ENCODE peak calls at places on chromosome 16, in six cellular contexts. One of them, this sample, is unnamed.

GRCh38 chr16:27169511-27170071 is 33.7 kb upstream of the KDM8 start:
- DNase-seq in NCI-H524: peak
- DNase-seq in Calu3: peak
- DNase-seq in stimulated activated CD4-positive, alpha-beta T cell treated with anti-CD3 and anti-CD28 coated beads, Interleukin-2, amount 100 ng/mL, for 48 hours: peak
- DNase-seq in progenitor cell of endocrine pancreas: no peak
- DNase-seq in kidney: no peak
- DNase-seq in this sample: peak

GRCh38 chr16:12471383-12471782 is 332.3 kb downstream of the CPPED1 start:
- DNase-seq in NCI-H524: no peak
- DNase-seq in Calu3: no peak
- DNase-seq in stimulated activated CD4-positive, alpha-beta T cell treated with anti-CD3 and anti-CD28 coated beads, Interleukin-2, amount 100 ng/mL, for 48 hours: no peak
- DNase-seq in progenitor cell of endocrine pancreas: no peak
- DNase-seq in kidney: no peak
- DNase-seq in this sample: no peak

GRCh38 chr16:87966685-87967185 is 15.5 kb downstream of the BANP start:
- DNase-seq in NCI-H524: no peak
- DNase-seq in Calu3: peak
- DNase-seq in stimulated activated CD4-positive, alpha-beta T cell treated with anti-CD3 and anti-CD28 coated beads, Interleukin-2, amount 100 ng/mL, for 48 hours: no peak
- DNase-seq in progenitor cell of endocrine pancreas: no peak
- DNase-seq in kidney: no peak
- DNase-seq in this sample: no peak

GRCh38 chr16:70713342-70713741 is 27.5 kb upstream of the MTSS2 start:
- DNase-seq in NCI-H524: no peak
- DNase-seq in Calu3: no peak
- DNase-seq in stimulated activated CD4-positive, alpha-beta T cell treated with anti-CD3 and anti-CD28 coated beads, Interleukin-2, amount 100 ng/mL, for 48 hours: no peak
- DNase-seq in progenitor cell of endocrine pancreas: no peak
- DNase-seq in kidney: no peak
- DNase-seq in this sample: no peak

GRCh38 chr16:50814541-50814940 is 72.7 kb downstream of the CYLD start:
- DNase-seq in NCI-H524: no peak
- DNase-seq in Calu3: no peak
- DNase-seq in stimulated activated CD4-positive, alpha-beta T cell treated with anti-CD3 and anti-CD28 coated beads, Interleukin-2, amount 100 ng/mL, for 48 hours: no peak
- DNase-seq in progenitor cell of endocrine pancreas: no peak
- DNase-seq in kidney: no peak
- DNase-seq in this sample: peak

GRCh38 chr16:67243481-67243880 is 3.8 kb downstream of the FHOD1 start:
- DNase-seq in NCI-H524: no peak
- DNase-seq in Calu3: no peak
- DNase-seq in stimulated activated CD4-positive, alpha-beta T cell treated with anti-CD3 and anti-CD28 coated beads, Interleukin-2, amount 100 ng/mL, for 48 hours: no peak
- DNase-seq in progenitor cell of endocrine pancreas: no peak
- DNase-seq in kidney: peak
- DNase-seq in this sample: no peak

GRCh38 chr16:30977502-30977901 is 7.5 kb upstream of the HSD3B7 start:
- DNase-seq in NCI-H524: no peak
- DNase-seq in Calu3: no peak
- DNase-seq in stimulated activated CD4-positive, alpha-beta T cell treated with anti-CD3 and anti-CD28 coated beads, Interleukin-2, amount 100 ng/mL, for 48 hours: no peak
- DNase-seq in progenitor cell of endocrine pancreas: no peak
- DNase-seq in kidney: no peak
- DNase-seq in this sample: no peak

GRCh38 chr16:14013571-14014283 is 57.4 kb upstream of the MRTFB start:
- DNase-seq in NCI-H524: peak
- DNase-seq in Calu3: no peak
- DNase-seq in stimulated activated CD4-positive, alpha-beta T cell treated with anti-CD3 and anti-CD28 coated beads, Interleukin-2, amount 100 ng/mL, for 48 hours: no peak
- DNase-seq in progenitor cell of endocrine pancreas: no peak
- DNase-seq in kidney: no peak
- DNase-seq in this sample: peak

GRCh38 chr16:72938426-72939164 is 109.3 kb downstream of the ZFHX3 start:
- DNase-seq in NCI-H524: peak
- DNase-seq in Calu3: no peak
- DNase-seq in stimulated activated CD4-positive, alpha-beta T cell treated with anti-CD3 and anti-CD28 coated beads, Interleukin-2, amount 100 ng/mL, for 48 hours: no peak
- DNase-seq in progenitor cell of endocrine pancreas: no peak
- DNase-seq in kidney: peak
- DNase-seq in this sample: no peak

GRCh38 chr16:8887952-8888560 is 5.9 kb downstream of the LITAFD start:
- DNase-seq in NCI-H524: peak
- DNase-seq in Calu3: no peak
- DNase-seq in stimulated activated CD4-positive, alpha-beta T cell treated with anti-CD3 and anti-CD28 coated beads, Interleukin-2, amount 100 ng/mL, for 48 hours: no peak
- DNase-seq in progenitor cell of endocrine pancreas: no peak
- DNase-seq in kidney: peak
- DNase-seq in this sample: no peak

GRCh38 chr16:10121496-10121895 is 60.7 kb downstream of the GRIN2A start:
- DNase-seq in NCI-H524: no peak
- DNase-seq in Calu3: peak
- DNase-seq in stimulated activated CD4-positive, alpha-beta T cell treated with anti-CD3 and anti-CD28 coated beads, Interleukin-2, amount 100 ng/mL, for 48 hours: no peak
- DNase-seq in progenitor cell of endocrine pancreas: no peak
- DNase-seq in kidney: no peak
- DNase-seq in this sample: no peak

GRCh38 chr16:22192261-22193133 is 13.6 kb upstream of the EEF2K start:
- DNase-seq in NCI-H524: peak
- DNase-seq in Calu3: peak
- DNase-seq in stimulated activated CD4-positive, alpha-beta T cell treated with anti-CD3 and anti-CD28 coated beads, Interleukin-2, amount 100 ng/mL, for 48 hours: peak
- DNase-seq in progenitor cell of endocrine pancreas: no peak
- DNase-seq in kidney: peak
- DNase-seq in this sample: no peak

GRCh38 chr16:85902366-85903155 is 3.6 kb downstream of the IRF8 start:
- DNase-seq in NCI-H524: peak
- DNase-seq in Calu3: no peak
- DNase-seq in stimulated activated CD4-positive, alpha-beta T cell treated with anti-CD3 and anti-CD28 coated beads, Interleukin-2, amount 100 ng/mL, for 48 hours: no peak
- DNase-seq in progenitor cell of endocrine pancreas: no peak
- DNase-seq in kidney: peak
- DNase-seq in this sample: peak

GRCh38 chr16:66326995-66327513 is 39.4 kb upstream of the CDH5 start:
- DNase-seq in NCI-H524: no peak
- DNase-seq in Calu3: no peak
- DNase-seq in stimulated activated CD4-positive, alpha-beta T cell treated with anti-CD3 and anti-CD28 coated beads, Interleukin-2, amount 100 ng/mL, for 48 hours: no peak
- DNase-seq in progenitor cell of endocrine pancreas: peak
- DNase-seq in kidney: peak
- DNase-seq in this sample: no peak

GRCh38 chr16:84730406-84731106 is 30.8 kb downstream of the USP10 start:
- DNase-seq in NCI-H524: no peak
- DNase-seq in Calu3: peak
- DNase-seq in stimulated activated CD4-positive, alpha-beta T cell treated with anti-CD3 and anti-CD28 coated beads, Interleukin-2, amount 100 ng/mL, for 48 hours: no peak
- DNase-seq in progenitor cell of endocrine pancreas: no peak
- DNase-seq in kidney: no peak
- DNase-seq in this sample: peak

GRCh38 chr16:46727184-46727583 is 21.0 kb downstream of the MYLK3 start:
- DNase-seq in NCI-H524: no peak
- DNase-seq in Calu3: no peak
- DNase-seq in stimulated activated CD4-positive, alpha-beta T cell treated with anti-CD3 and anti-CD28 coated beads, Interleukin-2, amount 100 ng/mL, for 48 hours: no peak
- DNase-seq in progenitor cell of endocrine pancreas: no peak
- DNase-seq in kidney: peak
- DNase-seq in this sample: no peak

GRCh38 chr16:81798311-81799137 is 19.4 kb downstream of the PLCG2 start:
- DNase-seq in NCI-H524: peak
- DNase-seq in Calu3: no peak
- DNase-seq in stimulated activated CD4-positive, alpha-beta T cell treated with anti-CD3 and anti-CD28 coated beads, Interleukin-2, amount 100 ng/mL, for 48 hours: no peak
- DNase-seq in progenitor cell of endocrine pancreas: no peak
- DNase-seq in kidney: no peak
- DNase-seq in this sample: no peak

GRCh38 chr16:17345043-17345442 is 125.7 kb downstream of the XYLT1 start:
- DNase-seq in NCI-H524: no peak
- DNase-seq in Calu3: no peak
- DNase-seq in stimulated activated CD4-positive, alpha-beta T cell treated with anti-CD3 and anti-CD28 coated beads, Interleukin-2, amount 100 ng/mL, for 48 hours: no peak
- DNase-seq in progenitor cell of endocrine pancreas: no peak
- DNase-seq in kidney: no peak
- DNase-seq in this sample: no peak

GRCh38 chr16:70778901-70779309 is 22.1 kb downstream of the VAC14 start:
- DNase-seq in NCI-H524: peak
- DNase-seq in Calu3: no peak
- DNase-seq in stimulated activated CD4-positive, alpha-beta T cell treated with anti-CD3 and anti-CD28 coated beads, Interleukin-2, amount 100 ng/mL, for 48 hours: no peak
- DNase-seq in progenitor cell of endocrine pancreas: no peak
- DNase-seq in kidney: peak
- DNase-seq in this sample: peak

GRCh38 chr16:49463529-49463928 is 89.9 kb downstream of the C16orf78 start:
- DNase-seq in NCI-H524: no peak
- DNase-seq in Calu3: no peak
- DNase-seq in stimulated activated CD4-positive, alpha-beta T cell treated with anti-CD3 and anti-CD28 coated beads, Interleukin-2, amount 100 ng/mL, for 48 hours: peak
- DNase-seq in progenitor cell of endocrine pancreas: no peak
- DNase-seq in kidney: no peak
- DNase-seq in this sample: peak

GRCh38 chr16:19912445-19913305 is 28.0 kb upstream of the GPRC5B start:
- DNase-seq in NCI-H524: no peak
- DNase-seq in Calu3: no peak
- DNase-seq in stimulated activated CD4-positive, alpha-beta T cell treated with anti-CD3 and anti-CD28 coated beads, Interleukin-2, amount 100 ng/mL, for 48 hours: no peak
- DNase-seq in progenitor cell of endocrine pancreas: no peak
- DNase-seq in kidney: peak
- DNase-seq in this sample: no peak

GRCh38 chr16:4690946-4691665 is 2.3 kb upstream of the NUDT16L1 start:
- DNase-seq in NCI-H524: peak
- DNase-seq in Calu3: no peak
- DNase-seq in stimulated activated CD4-positive, alpha-beta T cell treated with anti-CD3 and anti-CD28 coated beads, Interleukin-2, amount 100 ng/mL, for 48 hours: no peak
- DNase-seq in progenitor cell of endocrine pancreas: no peak
- DNase-seq in kidney: peak
- DNase-seq in this sample: peak

GRCh38 chr16:24670623-24671454 is 58.6 kb upstream of the TNRC6A start:
- DNase-seq in NCI-H524: peak
- DNase-seq in Calu3: no peak
- DNase-seq in stimulated activated CD4-positive, alpha-beta T cell treated with anti-CD3 and anti-CD28 coated beads, Interleukin-2, amount 100 ng/mL, for 48 hours: no peak
- DNase-seq in progenitor cell of endocrine pancreas: no peak
- DNase-seq in kidney: peak
- DNase-seq in this sample: peak